ENCODE peak calls at places on chromosomes 12 and 14, in four cellular contexts. Q, D, C and B are unnamed samples.

GRCh38 chr14:71247106-71247505 is 339.8 kb downstream of the PCNX1 start:
- DNase-seq in Q (no peak), C (no peak), D (no peak), B (no peak)

GRCh38 chr12:5479761-5480160 is 47.9 kb downstream of the NTF3 start:
- DNase-seq in C (no peak), D (no peak), Q (no peak), B (no peak)

GRCh38 chr12:25728196-25728595 is 175.1 kb upstream of the LMNTD1 start:
- DNase-seq in Q (no peak), C (no peak), D (no peak), B (no peak)

GRCh38 chr14:99753225-99754140 is 39.7 kb upstream of the EML1 start:
- DNase-seq in D (no peak), C (no peak), Q (no peak), B (no peak)

GRCh38 chr14:89041245-89041585 is 216.8 kb downstream of the TTC8 start:
- DNase-seq in C (no peak), D (no peak), Q (peak), B (no peak)

GRCh38 chr12:107622005-107622404 is 63.6 kb upstream of the PWP1 start:
- DNase-seq in C (no peak), Q (no peak), D (no peak), B (peak)

GRCh38 chr14:104112113-104112505 is 26.3 kb upstream of the KIF26A start:
- DNase-seq in D (no peak), Q (no peak), C (no peak), B (no peak)

GRCh38 chr14:72975776-72976175 is 49.5 kb downstream of the DCAF4 start:
- DNase-seq in C (no peak), D (no peak), Q (no peak), B (no peak)

GRCh38 chr14:65496178-65496993 is 83.9 kb downstream of the FUT8 start:
- DNase-seq in D (no peak), C (no peak), Q (no peak), B (no peak)

GRCh38 chr14:74083161-74083560 is 1.1 kb downstream of the ALDH6A1 start:
- DNase-seq in D (no peak), Q (no peak), C (no peak), B (no peak)

GRCh38 chr14:81437226-81437625 is 37.1 kb upstream of the STON2 start:
- DNase-seq in C (no peak), D (no peak), Q (no peak), B (no peak)

GRCh38 chr12:27821259-27821973 is 41.4 kb upstream of the MANSC4 start:
- DNase-seq in C (no peak), Q (peak), D (peak), B (peak)

GRCh38 chr14:99325016-99325415 is 53.0 kb upstream of the BCL11B start:
- DNase-seq in C (no peak), Q (no peak), D (no peak), B (no peak)

GRCh38 chr14:36522972-36523685 is 3.1 kb upstream of the NKX2-1 start:
- DNase-seq in Q (no peak), D (no peak), C (no peak), B (peak)

GRCh38 chr12:103269962-103270361 is 225.8 kb downstream of the C12orf42 start:
- DNase-seq in D (no peak), Q (no peak), C (no peak), B (no peak)

GRCh38 chr14:20350860-20351259 is 7.4 kb downstream of the PARP2 start:
- DNase-seq in Q (no peak), D (no peak), C (no peak), B (no peak)

GRCh38 chr12:121214855-121215745 is 5.2 kb downstream of the P2RX4 start:
- DNase-seq in D (no peak), Q (peak), C (no peak), B (no peak)

GRCh38 chr12:79251356-79251755 is 386.8 kb downstream of the SYT1 start:
- DNase-seq in D (no peak), C (no peak), Q (no peak), B (no peak)

GRCh38 chr12:76927170-76927784 is 48.5 kb upstream of the CSRP2 start:
- DNase-seq in C (no peak), Q (no peak), D (peak), B (peak)

GRCh38 chr12:131375972-131376345 is 334.9 kb upstream of the SFSWAP start:
- DNase-seq in Q (no peak), D (no peak), C (no peak), B (no peak)

GRCh38 chr12:22740656-22741350 is 115.8 kb downstream of the ETNK1 start:
- DNase-seq in C (no peak), Q (no peak), D (no peak), B (no peak)

GRCh38 chr12:63808631-63809030 is 28.9 kb downstream of the RXYLT1 start:
- DNase-seq in C (no peak), Q (no peak), D (no peak), B (no peak)

GRCh38 chr14:61997146-61997545 is 234.9 kb downstream of the SNAPC1 start:
- DNase-seq in Q (no peak), C (no peak), D (no peak), B (no peak)

GRCh38 chr14:34301107-34301734 is 160.8 kb downstream of the SPTSSA start:
- DNase-seq in Q (peak), C (no peak), D (peak), B (peak)

GRCh38 chr12:116726749-116727148 is 11.1 kb downstream of the SPRING1 start:
- DNase-seq in Q (peak), C (no peak), D (no peak), B (no peak)

GRCh38 chr12:52053570-52054209 is 2.4 kb downstream of the NR4A1 start:
- DNase-seq in C (no peak), D (no peak), Q (no peak), B (no peak)

GRCh38 chr12:45216297-45216982 is 545 bp downstream of the ANO6 start:
- DNase-seq in D (peak), Q (no peak), C (peak), B (peak)
- TF ChIP-seq CTCF in D (peak), Q (peak), C (peak), B (no peak)

DNA sequence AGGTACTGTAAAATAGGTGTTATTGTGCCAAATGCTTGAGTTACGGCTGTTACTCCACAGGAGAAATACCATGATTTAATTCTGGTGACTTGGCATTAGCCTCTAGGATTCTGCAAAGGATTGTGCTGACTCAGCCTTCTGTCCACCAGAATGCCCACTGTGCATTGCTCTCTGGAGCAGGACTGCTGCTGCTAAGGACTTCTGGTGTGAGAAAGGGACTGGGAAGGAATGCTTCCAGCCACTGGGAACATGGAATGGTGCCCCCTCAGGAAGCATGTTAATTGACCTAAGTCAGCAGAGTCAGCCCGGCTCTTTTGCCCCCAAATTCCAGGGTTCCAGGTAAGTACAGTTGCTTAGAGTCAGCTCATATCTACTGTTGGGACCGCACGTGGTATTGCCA is 32.8 kb downstream of the ZFHX2 start:
- DNase-seq in D (no peak), C (no peak), Q (no peak), B (no peak)
- TF ChIP-seq CTCF in D (no peak), C (no peak), Q (no peak), B (no peak)

GRCh38 chr12:55817352-55818139 is at the start of the genes ORMDL2 and SARNP:
- DNase-seq in C (peak), D (peak), Q (peak), B (peak)
- TF ChIP-seq CTCF in C (no peak), D (no peak), Q (no peak), B (no peak)

GRCh38 chr12:96171905-96172304 is 22.3 kb upstream of the ELK3 start:
- DNase-seq in C (no peak), Q (no peak), D (no peak), B (no peak)
- TF ChIP-seq CTCF in C (no peak), Q (no peak), D (no peak), B (no peak)

DNA sequence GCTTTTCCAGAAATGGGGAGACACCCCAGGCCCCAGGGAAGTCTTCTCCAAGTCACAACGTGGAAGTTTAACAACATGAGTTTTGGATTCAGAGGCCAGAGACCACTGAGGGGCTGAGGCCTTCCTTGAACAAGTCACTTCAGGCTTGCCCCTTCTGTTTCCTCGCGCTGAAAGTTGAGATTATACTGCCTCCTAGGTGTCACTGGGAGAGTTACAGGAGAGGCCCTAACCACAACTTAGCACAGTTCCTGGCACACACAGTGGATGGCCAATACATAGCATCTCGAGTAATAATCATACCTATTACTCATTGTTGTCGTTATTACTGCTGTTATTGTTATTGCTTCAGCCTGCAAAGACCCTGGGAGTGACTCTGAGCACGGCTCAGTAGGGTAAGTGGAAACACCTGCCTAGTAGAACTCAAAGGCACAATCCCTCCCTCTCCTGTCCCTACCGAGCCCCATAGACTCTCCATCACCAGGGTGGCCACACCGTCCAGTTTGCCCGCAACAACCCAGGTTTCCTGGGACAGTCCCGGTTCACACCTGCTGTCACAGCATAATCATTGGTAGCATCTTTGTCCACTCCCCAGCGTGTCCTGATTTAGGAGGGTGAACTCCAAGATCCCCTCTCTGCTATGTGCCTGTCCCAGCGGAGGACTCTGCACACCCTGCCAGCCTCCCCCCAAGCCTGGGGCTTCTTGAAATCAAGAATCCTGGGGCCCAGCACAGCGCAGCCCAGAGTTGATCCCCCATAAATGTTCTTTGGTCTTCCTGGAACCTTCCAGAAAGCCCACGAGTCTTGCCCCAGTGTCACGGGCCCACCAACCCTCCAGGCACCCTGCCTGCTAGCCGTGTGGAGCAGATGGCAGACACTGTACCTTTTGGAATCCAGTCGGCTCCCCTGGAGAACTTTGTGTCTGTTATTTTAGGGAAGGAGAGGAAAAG is 85.0 kb downstream of the SYNE3 start:
- DNase-seq in D (peak), C (no peak), Q (no peak), B (no peak)
- TF ChIP-seq CTCF in D (peak), C (peak), Q (peak), B (peak)

GRCh38 chr12:73629893-73630872 is 907.5 kb upstream of the ATXN7L3B start:
- DNase-seq in C (no peak), Q (no peak), D (no peak), B (no peak)
- TF ChIP-seq CTCF in C (no peak), Q (no peak), D (no peak), B (no peak)